ENCODE peak calls at places on chromosomes 16 and 17, in seven cellular contexts. A is T-helper 17 cell, W is esophagus mucosa, F is lower lobe of right lung, D is heart right ventricle, B is Right ventricle myocardium inferior, S is right cardiac atrium. M is an unnamed sample.

GRCh38 chr16:23498863-23499262 is 11.4 kb downstream of the GGA2 start:
- ATAC-seq in A (no peak), W (peak), F (no peak), D (peak), B (peak), S (peak), M (no peak)

GRCh38 chr17:19482571-19482970 is 51.1 kb upstream of the SLC47A1 start:
- ATAC-seq in A (no peak), W (peak), F (peak), D (no peak), B (no peak), S (no peak), M (peak)

GRCh38 chr16:68367034-68367433 is 56.2 kb downstream of the PRMT7 start:
- ATAC-seq in A (no peak), W (no peak), F (no peak), D (no peak), B (no peak), S (no peak), M (no peak)

GRCh38 chr16:49886554-49887121 is 30.7 kb upstream of the ZNF423 start:
- ATAC-seq in A (no peak), W (no peak), F (no peak), D (no peak), B (no peak), S (no peak), M (no peak)

GRCh38 chr17:78580277-78580804 is 3.1 kb upstream of the DNAH17 start:
- ATAC-seq in A (no peak), W (no peak), F (no peak), D (no peak), B (no peak), S (peak), M (no peak)

GRCh38 chr16:28898942-28899341 is 20.7 kb downstream of the ATP2A1 start:
- ATAC-seq in A (no peak), W (no peak), F (no peak), D (no peak), B (no peak), S (no peak), M (no peak)

GRCh38 chr17:46742539-46743270 is 75.8 kb downstream of the WNT3 start:
- ATAC-seq in A (no peak), W (peak), F (peak), D (peak), B (peak), S (peak), M (no peak)

GRCh38 chr16:5867250-5867649 is 769.7 kb upstream of the EEF2KMT start:
- ATAC-seq in A (no peak), W (no peak), F (no peak), D (no peak), B (no peak), S (no peak), M (no peak)

GRCh38 chr17:62781826-62782225 is 26.3 kb downstream of the MARCHF10 start:
- ATAC-seq in A (no peak), W (peak), F (peak), D (no peak), B (no peak), S (no peak), M (no peak)

GRCh38 chr17:10415161-10415560 is 6.6 kb downstream of the MYH8 start:
- ATAC-seq in A (no peak), W (no peak), F (no peak), D (no peak), B (no peak), S (no peak), M (no peak)

GRCh38 chr17:10657123-10657522 is at the start of gene MYH3:
- ATAC-seq in A (no peak), W (no peak), F (no peak), D (no peak), B (no peak), S (no peak), M (no peak)

GRCh38 chr16:27823438-27823820 is 240.1 kb downstream of the GSG1L start:
- ATAC-seq in A (no peak), W (no peak), F (no peak), D (no peak), B (no peak), S (no peak), M (no peak)

GRCh38 chr16:75289189-75289588 is 37.8 kb upstream of the BCAR1 start:
- ATAC-seq in A (no peak), W (peak), F (peak), D (peak), B (peak), S (peak), M (peak)

GRCh38 chr16:51888534-51888933 is 658.4 kb downstream of the TOX3 start:
- ATAC-seq in A (no peak), W (no peak), F (no peak), D (no peak), B (no peak), S (no peak), M (no peak)

GRCh38 chr16:79369796-79370195 is 230.7 kb downstream of the MAF start:
- ATAC-seq in A (no peak), W (peak), F (no peak), D (no peak), B (no peak), S (no peak), M (no peak)

GRCh38 chr17:6456914-6457687 is 12.8 kb downstream of the PIMREG start:
- ATAC-seq in A (no peak), W (peak), F (no peak), D (peak), B (no peak), S (peak), M (peak)

GRCh38 chr16:75821117-75821516 is 94.8 kb upstream of the CPHXL start:
- ATAC-seq in A (no peak), W (no peak), F (no peak), D (no peak), B (no peak), S (no peak), M (no peak)

GRCh38 chr16:86925067-86925791 is 346.9 kb downstream of the FOXL1 start:
- ATAC-seq in A (no peak), W (no peak), F (no peak), D (no peak), B (no peak), S (no peak), M (no peak)

GRCh38 chr16:4081577-4082021 is 34.6 kb downstream of the ADCY9 start:
- ATAC-seq in A (peak), W (no peak), F (no peak), D (no peak), B (no peak), S (peak), M (no peak)

GRCh38 chr17:50184611-50185398 is 16.6 kb downstream of the COL1A1 start:
- ATAC-seq in A (no peak), W (peak), F (peak), D (no peak), B (peak), S (no peak), M (peak)

GRCh38 chr17:61617261-61617660 is 26.2 kb upstream of the NACA2 start:
- ATAC-seq in A (no peak), W (no peak), F (no peak), D (no peak), B (no peak), S (no peak), M (no peak)

GRCh38 chr17:38549285-38549684 is 56.5 kb downstream of the SRCIN1 start:
- ATAC-seq in A (no peak), W (no peak), F (no peak), D (peak), B (peak), S (no peak), M (no peak)

GRCh38 chr16:75379339-75379738 is 54.0 kb downstream of the CFDP1 start:
- ATAC-seq in A (no peak), W (no peak), F (peak), D (no peak), B (no peak), S (no peak), M (no peak)

GRCh38 chr17:50905460-50905803 is 39.3 kb upstream of the TOB1 start:
- ATAC-seq in A (no peak), W (no peak), F (peak), D (no peak), B (no peak), S (no peak), M (no peak)

GRCh38 chr17:3583456-3583855 is 25.8 kb downstream of the TRPV1 start:
- ATAC-seq in A (no peak), W (peak), F (no peak), D (no peak), B (no peak), S (no peak), M (no peak)

GRCh38 chr16:68744744-68745280 is 7.7 kb downstream of the CDH1 start:
- ATAC-seq in A (no peak), W (peak), F (peak), D (no peak), B (no peak), S (no peak), M (no peak)

GRCh38 chr16:79006206-79006605 is 594.3 kb downstream of the MAF start:
- ATAC-seq in A (peak), W (no peak), F (no peak), D (no peak), B (no peak), S (no peak), M (no peak)

GRCh38 chr16:31200821-31201510 is 1.6 kb downstream of the PYCARD start:
- ATAC-seq in A (peak), W (peak), F (no peak), D (peak), B (no peak), S (no peak), M (no peak)

GRCh38 chr16:87363771-87364476 is 19.7 kb downstream of the FBXO31 start:
- ATAC-seq in A (no peak), W (no peak), F (peak), D (peak), B (peak), S (peak), M (peak)

M was measured in gastroesophageal sphincter.